ENCODE peak calls at places on chromosomes 3 and 15, in nine cellular contexts. One of them, this sample, is unnamed.

GRCh38 chr3:51945031-51945840 is 3.1 kb downstream of the PARP3 start:
- DNase-seq in SK-N-SH: no peak
- DNase-seq in brain microvascular endothelial cell: no peak
- DNase-seq in iPS DF 6.9: no peak
- DNase-seq in WERI-Rb-1: no peak
- DNase-seq in CD4-positive, CD25-positive, alpha-beta regulatory T cell: no peak
- DNase-seq in heart left ventricle: no peak
- DNase-seq in HCT116: no peak
- DNase-seq in suprapubic skin: no peak
- DNase-seq in this sample: no peak

GRCh38 chr3:170740726-170741591 is 129.0 kb downstream of the RPL22L1 start:
- DNase-seq in suprapubic skin: peak; percentile 90
- DNase-seq in CD4-positive, CD25-positive, alpha-beta regulatory T cell: no peak
- DNase-seq in SK-N-SH: no peak
- DNase-seq in brain microvascular endothelial cell: peak; percentile 42
- DNase-seq in heart left ventricle: peak; percentile 46
- DNase-seq in HCT116: no peak
- DNase-seq in WERI-Rb-1: no peak
- DNase-seq in iPS DF 6.9: no peak
- DNase-seq in this sample: no peak

GRCh38 chr15:42194502-42194901 is 13.6 kb downstream of the VPS39 start:
- DNase-seq in brain microvascular endothelial cell: peak; percentile 59
- DNase-seq in heart left ventricle: no peak
- DNase-seq in SK-N-SH: no peak
- DNase-seq in HCT116: no peak
- DNase-seq in CD4-positive, CD25-positive, alpha-beta regulatory T cell: no peak
- DNase-seq in iPS DF 6.9: no peak
- DNase-seq in WERI-Rb-1: no peak
- DNase-seq in suprapubic skin: no peak
- DNase-seq in this sample: no peak

GRCh38 chr3:124707667-124708066 is 22.6 kb upstream of the UMPS start:
- DNase-seq in SK-N-SH: no peak
- DNase-seq in WERI-Rb-1: no peak
- DNase-seq in suprapubic skin: no peak
- DNase-seq in iPS DF 6.9: no peak
- DNase-seq in heart left ventricle: no peak
- DNase-seq in brain microvascular endothelial cell: peak; percentile 87
- DNase-seq in HCT116: no peak
- DNase-seq in CD4-positive, CD25-positive, alpha-beta regulatory T cell: no peak
- DNase-seq in this sample: peak; percentile 58

GRCh38 chr3:6739288-6739687 is 121.6 kb upstream of the GRM7 start:
- DNase-seq in heart left ventricle: no peak
- DNase-seq in HCT116: no peak
- DNase-seq in iPS DF 6.9: peak; percentile 2
- DNase-seq in CD4-positive, CD25-positive, alpha-beta regulatory T cell: no peak
- DNase-seq in WERI-Rb-1: no peak
- DNase-seq in suprapubic skin: no peak
- DNase-seq in SK-N-SH: no peak
- DNase-seq in brain microvascular endothelial cell: no peak
- DNase-seq in this sample: no peak

GRCh38 chr15:29815705-29816042 is 6.6 kb downstream of the TJP1 start:
- DNase-seq in CD4-positive, CD25-positive, alpha-beta regulatory T cell: no peak
- DNase-seq in WERI-Rb-1: no peak
- DNase-seq in heart left ventricle: no peak
- DNase-seq in suprapubic skin: no peak
- DNase-seq in SK-N-SH: no peak
- DNase-seq in brain microvascular endothelial cell: no peak
- DNase-seq in HCT116: no peak
- DNase-seq in iPS DF 6.9: no peak
- DNase-seq in this sample: no peak

GRCh38 chr15:89880727-89881126 is 13.1 kb downstream of the AP3S2 start:
- DNase-seq in heart left ventricle: no peak
- DNase-seq in WERI-Rb-1: no peak
- DNase-seq in HCT116: no peak
- DNase-seq in suprapubic skin: no peak
- DNase-seq in SK-N-SH: no peak
- DNase-seq in CD4-positive, CD25-positive, alpha-beta regulatory T cell: no peak
- DNase-seq in brain microvascular endothelial cell: no peak
- DNase-seq in iPS DF 6.9: no peak
- DNase-seq in this sample: no peak

GRCh38 chr3:39150803-39151631 is 2.4 kb downstream of the CSRNP1 start:
- DNase-seq in WERI-Rb-1: peak; percentile 51
- DNase-seq in iPS DF 6.9: no peak
- DNase-seq in CD4-positive, CD25-positive, alpha-beta regulatory T cell: no peak
- DNase-seq in heart left ventricle: peak; percentile 91
- DNase-seq in HCT116: no peak
- DNase-seq in brain microvascular endothelial cell: peak; percentile 99
- DNase-seq in suprapubic skin: peak; percentile 90
- DNase-seq in SK-N-SH: peak; percentile 49
- DNase-seq in this sample: peak; percentile 97

GRCh38 chr15:56869573-56869972 is 48.9 kb upstream of the TCF12 start:
- DNase-seq in WERI-Rb-1: peak; percentile 64
- DNase-seq in iPS DF 6.9: no peak
- DNase-seq in suprapubic skin: no peak
- DNase-seq in SK-N-SH: peak; percentile 27
- DNase-seq in heart left ventricle: no peak
- DNase-seq in brain microvascular endothelial cell: peak; percentile 27
- DNase-seq in HCT116: peak; percentile 33
- DNase-seq in CD4-positive, CD25-positive, alpha-beta regulatory T cell: no peak
- DNase-seq in this sample: peak; percentile 66

GRCh38 chr3:99485286-99485685 is 153.1 kb upstream of the COL8A1 start:
- DNase-seq in iPS DF 6.9: no peak
- DNase-seq in suprapubic skin: no peak
- DNase-seq in HCT116: no peak
- DNase-seq in heart left ventricle: no peak
- DNase-seq in WERI-Rb-1: no peak
- DNase-seq in CD4-positive, CD25-positive, alpha-beta regulatory T cell: no peak
- DNase-seq in SK-N-SH: no peak
- DNase-seq in brain microvascular endothelial cell: no peak
- DNase-seq in this sample: no peak

GRCh38 chr3:44114142-44114541 is 127.5 kb upstream of the TOPAZ1 start:
- DNase-seq in heart left ventricle: peak; percentile 44
- DNase-seq in WERI-Rb-1: peak; percentile 66
- DNase-seq in CD4-positive, CD25-positive, alpha-beta regulatory T cell: peak; percentile 5
- DNase-seq in brain microvascular endothelial cell: peak; percentile 40
- DNase-seq in HCT116: peak; percentile 42
- DNase-seq in suprapubic skin: no peak
- DNase-seq in iPS DF 6.9: peak; percentile 68
- DNase-seq in SK-N-SH: peak; percentile 20
- DNase-seq in this sample: peak; percentile 93

GRCh38 chr3:39106281-39107055 is 959 bp downstream of the GORASP1 start:
- DNase-seq in SK-N-SH: peak; percentile 27
- DNase-seq in suprapubic skin: no peak
- DNase-seq in heart left ventricle: no peak
- DNase-seq in HCT116: no peak
- DNase-seq in iPS DF 6.9: no peak
- DNase-seq in CD4-positive, CD25-positive, alpha-beta regulatory T cell: no peak
- DNase-seq in brain microvascular endothelial cell: peak; percentile 22
- DNase-seq in WERI-Rb-1: no peak
- DNase-seq in this sample: peak; percentile 64

GRCh38 chr3:85935171-85935570 is 976.4 kb downstream of the CADM2 start:
- DNase-seq in CD4-positive, CD25-positive, alpha-beta regulatory T cell: no peak
- DNase-seq in HCT116: no peak
- DNase-seq in brain microvascular endothelial cell: no peak
- DNase-seq in SK-N-SH: no peak
- DNase-seq in WERI-Rb-1: no peak
- DNase-seq in iPS DF 6.9: no peak
- DNase-seq in suprapubic skin: no peak
- DNase-seq in heart left ventricle: no peak
- DNase-seq in this sample: no peak

GRCh38 chr3:45610129-45610528 is 15.6 kb downstream of the LIMD1 start:
- DNase-seq in WERI-Rb-1: no peak
- DNase-seq in CD4-positive, CD25-positive, alpha-beta regulatory T cell: no peak
- DNase-seq in iPS DF 6.9: no peak
- DNase-seq in SK-N-SH: no peak
- DNase-seq in HCT116: no peak
- DNase-seq in suprapubic skin: no peak
- DNase-seq in brain microvascular endothelial cell: no peak
- DNase-seq in heart left ventricle: no peak
- DNase-seq in this sample: no peak

GRCh38 chr3:55477306-55478010 is 9.6 kb downstream of the WNT5A start:
- DNase-seq in HCT116: no peak
- DNase-seq in WERI-Rb-1: no peak
- DNase-seq in brain microvascular endothelial cell: no peak
- DNase-seq in iPS DF 6.9: no peak
- DNase-seq in CD4-positive, CD25-positive, alpha-beta regulatory T cell: no peak
- DNase-seq in heart left ventricle: no peak
- DNase-seq in SK-N-SH: no peak
- DNase-seq in suprapubic skin: no peak
- DNase-seq in this sample: no peak

DNA sequence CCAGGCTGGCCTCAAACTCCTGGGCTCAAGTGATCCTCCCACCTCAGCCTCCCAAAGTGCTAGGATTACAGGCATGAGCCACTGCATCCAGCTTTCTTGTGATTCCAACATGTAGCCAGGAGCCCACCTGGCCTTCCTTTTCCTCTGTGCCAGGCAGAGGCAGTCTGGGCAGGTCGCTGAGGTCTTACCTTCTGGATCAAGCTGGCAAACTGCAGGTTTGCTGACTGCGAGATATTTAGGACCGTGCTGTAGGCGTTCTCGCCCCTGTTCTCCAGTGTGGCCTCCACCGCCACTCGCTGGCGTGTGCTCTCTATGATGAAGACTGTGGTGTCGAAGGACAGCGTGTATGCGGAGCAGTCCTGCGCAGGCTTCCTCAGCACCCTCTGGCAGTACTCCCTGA is 42.5 kb downstream of the FEM1B start:
- DNase-seq in HCT116: no peak
- DNase-seq in suprapubic skin: no peak
- DNase-seq in CD4-positive, CD25-positive, alpha-beta regulatory T cell: no peak
- DNase-seq in SK-N-SH: no peak
- DNase-seq in heart left ventricle: peak; percentile 22
- DNase-seq in iPS DF 6.9: no peak
- DNase-seq in brain microvascular endothelial cell: no peak
- DNase-seq in WERI-Rb-1: no peak
- DNase-seq in this sample: no peak
- H3K4me3 ChIP-seq in HCT116: no peak overlapping the region
- H3K4me3 ChIP-seq in suprapubic skin: no peak overlapping the region
- H3K4me3 ChIP-seq in CD4-positive, CD25-positive, alpha-beta regulatory T cell: no peak overlapping the region
- H3K4me3 ChIP-seq in SK-N-SH: no peak overlapping the region
- H3K4me3 ChIP-seq in heart left ventricle: no peak overlapping the region
- H3K4me3 ChIP-seq in iPS DF 6.9: no peak overlapping the region
- H3K4me3 ChIP-seq in brain microvascular endothelial cell: no peak overlapping the region
- H3K4me3 ChIP-seq in WERI-Rb-1: no peak overlapping the region
- H3K4me3 ChIP-seq in this sample: no peak overlapping the region

GRCh38 chr15:94026458-94026967 is 204.8 kb upstream of the MCTP2 start:
- DNase-seq in iPS DF 6.9: no peak
- DNase-seq in suprapubic skin: no peak
- DNase-seq in CD4-positive, CD25-positive, alpha-beta regulatory T cell: no peak
- DNase-seq in SK-N-SH: no peak
- DNase-seq in HCT116: no peak
- DNase-seq in brain microvascular endothelial cell: no peak
- DNase-seq in heart left ventricle: no peak
- DNase-seq in WERI-Rb-1: no peak
- DNase-seq in this sample: no peak

GRCh38 chr15:94019062-94019461 is 212.3 kb upstream of the MCTP2 start:
- DNase-seq in heart left ventricle: no peak
- DNase-seq in WERI-Rb-1: no peak
- DNase-seq in SK-N-SH: no peak
- DNase-seq in suprapubic skin: no peak
- DNase-seq in brain microvascular endothelial cell: no peak
- DNase-seq in CD4-positive, CD25-positive, alpha-beta regulatory T cell: no peak
- DNase-seq in HCT116: no peak
- DNase-seq in iPS DF 6.9: no peak
- DNase-seq in this sample: no peak

GRCh38 chr15:94027571-94027970 is 203.8 kb upstream of the MCTP2 start:
- DNase-seq in suprapubic skin: no peak
- DNase-seq in heart left ventricle: no peak
- DNase-seq in SK-N-SH: no peak
- DNase-seq in iPS DF 6.9: no peak
- DNase-seq in WERI-Rb-1: no peak
- DNase-seq in CD4-positive, CD25-positive, alpha-beta regulatory T cell: no peak
- DNase-seq in HCT116: no peak
- DNase-seq in brain microvascular endothelial cell: no peak
- DNase-seq in this sample: no peak

GRCh38 chr15:94021621-94022320 is 209.6 kb upstream of the MCTP2 start:
- DNase-seq in heart left ventricle: no peak
- DNase-seq in suprapubic skin: no peak
- DNase-seq in iPS DF 6.9: no peak
- DNase-seq in SK-N-SH: peak; percentile 15
- DNase-seq in brain microvascular endothelial cell: no peak
- DNase-seq in CD4-positive, CD25-positive, alpha-beta regulatory T cell: no peak
- DNase-seq in HCT116: no peak
- DNase-seq in WERI-Rb-1: no peak
- DNase-seq in this sample: no peak

GRCh38 chr15:94023520-94023919 is 207.8 kb upstream of the MCTP2 start:
- DNase-seq in brain microvascular endothelial cell: no peak
- DNase-seq in SK-N-SH: no peak
- DNase-seq in WERI-Rb-1: no peak
- DNase-seq in CD4-positive, CD25-positive, alpha-beta regulatory T cell: no peak
- DNase-seq in heart left ventricle: peak; percentile 28
- DNase-seq in suprapubic skin: no peak
- DNase-seq in iPS DF 6.9: no peak
- DNase-seq in HCT116: no peak
- DNase-seq in this sample: no peak
- H3K27ac ChIP-seq in brain microvascular endothelial cell: no peak overlapping the region
- H3K27ac ChIP-seq in SK-N-SH: no peak overlapping the region
- H3K27ac ChIP-seq in WERI-Rb-1: no peak overlapping the region
- H3K27ac ChIP-seq in CD4-positive, CD25-positive, alpha-beta regulatory T cell: no peak overlapping the region
- H3K27ac ChIP-seq in heart left ventricle: no peak overlapping the region
- H3K27ac ChIP-seq in suprapubic skin: no peak overlapping the region
- H3K27ac ChIP-seq in iPS DF 6.9: no peak overlapping the region
- H3K27ac ChIP-seq in HCT116: no peak overlapping the region
- H3K27ac ChIP-seq in this sample: no peak overlapping the region

DNA sequence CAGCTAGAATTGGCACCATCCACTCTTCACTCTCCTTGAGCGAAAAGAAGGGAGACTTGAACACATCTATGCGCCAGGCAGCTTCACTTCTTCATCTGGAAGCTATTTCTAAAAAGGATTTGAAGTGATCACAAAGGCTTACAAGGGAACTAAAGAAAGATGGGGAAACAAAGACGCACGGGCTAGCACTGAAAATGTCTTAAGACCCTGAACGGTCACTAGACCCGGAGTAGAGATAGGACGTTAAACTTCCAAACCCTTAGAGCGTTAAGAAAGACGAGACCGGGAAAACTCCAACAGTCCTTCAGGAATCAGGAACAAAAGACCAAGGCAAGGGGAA is 47.5 kb upstream of the EPHB3 start:
- DNase-seq in CD4-positive, CD25-positive, alpha-beta regulatory T cell: no peak
- DNase-seq in brain microvascular endothelial cell: no peak
- DNase-seq in iPS DF 6.9: no peak
- DNase-seq in heart left ventricle: no peak
- DNase-seq in HCT116: no peak
- DNase-seq in suprapubic skin: no peak
- DNase-seq in SK-N-SH: no peak
- DNase-seq in WERI-Rb-1: no peak
- DNase-seq in this sample: no peak
- H3K4me3 ChIP-seq in CD4-positive, CD25-positive, alpha-beta regulatory T cell: no peak overlapping the region
- H3K4me3 ChIP-seq in brain microvascular endothelial cell: no peak overlapping the region
- H3K4me3 ChIP-seq in iPS DF 6.9: peak overlapping the region; percentile 28
- H3K4me3 ChIP-seq in heart left ventricle: peak overlapping the region; percentile 56
- H3K4me3 ChIP-seq in HCT116: peak overlapping the region; percentile 49
- H3K4me3 ChIP-seq in suprapubic skin: peak overlapping the region; percentile 55
- H3K4me3 ChIP-seq in SK-N-SH: no peak overlapping the region
- H3K4me3 ChIP-seq in WERI-Rb-1: no peak overlapping the region
- H3K4me3 ChIP-seq in this sample: no peak overlapping the region

DNA sequence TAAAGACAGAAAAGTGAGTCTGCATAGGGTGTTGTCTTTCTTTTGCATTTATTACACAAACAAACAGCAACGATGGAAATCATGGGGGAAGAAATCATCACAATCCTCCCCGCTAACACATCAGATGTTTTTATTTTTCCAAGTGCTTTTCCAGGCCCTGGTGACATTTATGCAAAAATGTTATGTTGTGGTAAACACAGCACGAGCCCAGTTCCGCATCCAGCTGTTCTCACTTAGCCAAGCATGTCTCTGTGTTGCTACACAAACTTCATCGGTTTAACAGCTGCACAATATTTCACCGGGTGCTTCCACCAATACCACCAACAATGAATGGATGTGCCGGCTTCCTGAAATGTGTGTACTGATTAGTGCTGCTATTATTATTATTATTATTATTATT is 53.7 kb upstream of the ABHD17C start:
- DNase-seq in heart left ventricle: no peak
- DNase-seq in SK-N-SH: no peak
- DNase-seq in suprapubic skin: no peak
- DNase-seq in CD4-positive, CD25-positive, alpha-beta regulatory T cell: no peak
- DNase-seq in HCT116: no peak
- DNase-seq in brain microvascular endothelial cell: no peak
- DNase-seq in iPS DF 6.9: no peak
- DNase-seq in WERI-Rb-1: no peak
- DNase-seq in this sample: no peak
- H3K27ac ChIP-seq in heart left ventricle: no peak overlapping the region
- H3K27ac ChIP-seq in SK-N-SH: no peak overlapping the region
- H3K27ac ChIP-seq in suprapubic skin: no peak overlapping the region
- H3K27ac ChIP-seq in CD4-positive, CD25-positive, alpha-beta regulatory T cell: no peak overlapping the region
- H3K27ac ChIP-seq in HCT116: no peak overlapping the region
- H3K27ac ChIP-seq in brain microvascular endothelial cell: no peak overlapping the region
- H3K27ac ChIP-seq in iPS DF 6.9: no peak overlapping the region
- H3K27ac ChIP-seq in WERI-Rb-1: no peak overlapping the region
- H3K27ac ChIP-seq in this sample: no peak overlapping the region

This sample was measured in endodermal cell.